ENCODE peak calls at places on chromosomes 3 and 15, in eight cellular contexts. V, X, O, H, A, E, T and N are unnamed samples.

GRCh38 chr15:74274485-74275038 is 38.4 kb downstream of the CCDC33 start:
- DNase-seq in T (peak; percentile 10), A (no peak), O (no peak), V (no peak), H (no peak), E (no peak), X (no peak), N (no peak)

GRCh38 chr3:197512691-197513571 is 42.8 kb downstream of the BDH1 start:
- DNase-seq in A (no peak), E (no peak), V (no peak), O (no peak), X (no peak), T (no peak), H (no peak), N (no peak)

GRCh38 chr3:106566277-106566676 is 697.5 kb upstream of the CBLB start:
- DNase-seq in H (no peak), E (no peak), T (no peak), X (no peak), O (no peak), V (no peak), A (no peak), N (no peak)

GRCh38 chr3:42497009-42497731 is 5.3 kb upstream of the VIPR1 start:
- DNase-seq in X (peak; percentile 59), H (no peak), T (no peak), E (peak; percentile 22), O (peak; percentile 34), V (no peak), A (peak; percentile 36), N (peak; percentile 45)

GRCh38 chr3:33840179-33840578 is 41.7 kb downstream of the PDCD6IP start:
- DNase-seq in E (no peak), T (no peak), V (no peak), O (no peak), H (no peak), X (no peak), A (no peak), N (no peak)

GRCh38 chr3:139969386-139969785 is 34.4 kb downstream of the CLSTN2 start:
- DNase-seq in H (no peak), E (no peak), O (no peak), T (no peak), V (no peak), X (no peak), A (no peak), N (no peak)

GRCh38 chr15:57551717-57552677 is 39.7 kb upstream of the MYZAP start:
- DNase-seq in O (no peak), E (peak; percentile 68), H (no peak), T (no peak), X (peak; percentile 81), V (no peak), A (no peak), N (no peak)

GRCh38 chr3:98954242-98954641 is 52.7 kb upstream of the DCBLD2 start:
- DNase-seq in E (no peak), V (no peak), A (no peak), O (no peak), T (no peak), H (no peak), X (peak; percentile 70), N (no peak)

GRCh38 chr3:184332370-184333090 is 4.9 kb upstream of the FAM131A start:
- DNase-seq in H (no peak), X (peak; percentile 87), O (no peak), T (peak; percentile 57), V (peak; percentile 88), E (no peak), A (no peak), N (peak; percentile 65)

GRCh38 chr3:195558602-195559001 is 15.5 kb upstream of the PPP1R2 start:
- DNase-seq in V (no peak), O (no peak), X (peak; percentile 33), H (no peak), A (no peak), T (peak; percentile 82), E (no peak), N (peak; percentile 10)

GRCh38 chr3:84209473-84209872 is 749.3 kb upstream of the CADM2 start:
- DNase-seq in X (no peak), E (no peak), V (no peak), A (no peak), T (no peak), O (no peak), H (no peak), N (no peak)

GRCh38 chr3:133610031-133610430 is 36.5 kb downstream of the CDV3 start:
- DNase-seq in A (no peak), E (no peak), H (no peak), O (no peak), X (peak; percentile 82), V (no peak), T (no peak), N (no peak)

GRCh38 chr3:32004111-32004790 is 22.7 kb downstream of the ZNF860 start:
- DNase-seq in O (no peak), E (no peak), V (no peak), T (no peak), H (no peak), X (no peak), A (no peak), N (no peak)

GRCh38 chr15:52318729-52319500 is 23.3 kb upstream of the MYO5C start:
- DNase-seq in A (no peak), T (no peak), H (no peak), X (peak; percentile 23), E (no peak), V (no peak), O (no peak), N (no peak)

GRCh38 chr3:76685858-76686257 is 354.0 kb upstream of the ROBO2 start:
- DNase-seq in H (no peak), V (no peak), O (no peak), T (no peak), X (no peak), A (no peak), E (no peak), N (no peak)

GRCh38 chr15:75929799-75930565 is 26.3 kb downstream of the FBXO22 start:
- DNase-seq in X (no peak), A (no peak), T (no peak), V (no peak), O (no peak), H (no peak), E (no peak), N (no peak)

GRCh38 chr3:94246136-94246535 is 183.3 kb downstream of the NSUN3 start:
- DNase-seq in A (no peak), T (no peak), H (no peak), E (no peak), O (no peak), V (no peak), X (peak; percentile 45), N (no peak)

GRCh38 chr15:28260722-28261121 is 61.3 kb downstream of the HERC2 start:
- DNase-seq in A (no peak), V (no peak), O (no peak), T (peak; percentile 69), X (no peak), H (no peak), E (no peak), N (no peak)

GRCh38 chr3:159971311-159971710 is 17.3 kb upstream of the IL12A start:
- DNase-seq in X (no peak), O (no peak), H (no peak), T (no peak), E (no peak), A (no peak), V (no peak), N (no peak)

GRCh38 chr3:57335273-57335938 is 42.9 kb upstream of the ASB14 start:
- DNase-seq in X (no peak), V (no peak), H (no peak), T (no peak), E (no peak), O (no peak), A (no peak), N (no peak)

GRCh38 chr3:57331078-57331477 is 38.6 kb upstream of the ASB14 start:
- DNase-seq in A (no peak), V (no peak), E (no peak), H (no peak), X (no peak), T (no peak), O (no peak), N (no peak)
- TF ChIP-seq CTCF in A (no peak), V (no peak), E (no peak), H (no peak), X (no peak), T (no peak), O (no peak), N (peak; percentile 1)

GRCh38 chr3:4514321-4514720 is 21.2 kb downstream of the ITPR1 start:
- DNase-seq in A (no peak), V (no peak), O (no peak), T (no peak), X (no peak), E (no peak), H (no peak), N (no peak)

GRCh38 chr3:4512895-4513616 is 19.9 kb downstream of the ITPR1 start:
- DNase-seq in X (no peak), O (no peak), H (no peak), V (no peak), T (no peak), E (no peak), A (no peak), N (no peak)

GRCh38 chr3:4517643-4518042 is 24.5 kb downstream of the ITPR1 start:
- DNase-seq in E (no peak), A (no peak), O (no peak), V (no peak), T (no peak), H (no peak), X (no peak), N (no peak)

GRCh38 chr3:4517095-4517494 is 23.9 kb downstream of the ITPR1 start:
- DNase-seq in A (no peak), O (no peak), T (no peak), H (no peak), E (no peak), X (no peak), V (no peak), N (no peak)

GRCh38 chr3:4515896-4516295 is 22.7 kb downstream of the ITPR1 start:
- DNase-seq in X (no peak), H (no peak), V (no peak), O (no peak), T (no peak), A (no peak), E (no peak), N (no peak)
- TF ChIP-seq CTCF in X (no peak), H (no peak), V (no peak), O (no peak), T (no peak), A (no peak), E (no peak), N (no peak)

GRCh38 chr3:65210026-65210814 is 522.4 kb upstream of the ADAMTS9 start:
- DNase-seq in A (no peak), T (no peak), V (no peak), X (no peak), O (no peak), E (no peak), H (no peak), N (no peak)
- TF ChIP-seq CTCF in A (no peak), T (no peak), V (no peak), X (no peak), O (no peak), E (no peak), H (no peak), N (no peak)

DNA sequence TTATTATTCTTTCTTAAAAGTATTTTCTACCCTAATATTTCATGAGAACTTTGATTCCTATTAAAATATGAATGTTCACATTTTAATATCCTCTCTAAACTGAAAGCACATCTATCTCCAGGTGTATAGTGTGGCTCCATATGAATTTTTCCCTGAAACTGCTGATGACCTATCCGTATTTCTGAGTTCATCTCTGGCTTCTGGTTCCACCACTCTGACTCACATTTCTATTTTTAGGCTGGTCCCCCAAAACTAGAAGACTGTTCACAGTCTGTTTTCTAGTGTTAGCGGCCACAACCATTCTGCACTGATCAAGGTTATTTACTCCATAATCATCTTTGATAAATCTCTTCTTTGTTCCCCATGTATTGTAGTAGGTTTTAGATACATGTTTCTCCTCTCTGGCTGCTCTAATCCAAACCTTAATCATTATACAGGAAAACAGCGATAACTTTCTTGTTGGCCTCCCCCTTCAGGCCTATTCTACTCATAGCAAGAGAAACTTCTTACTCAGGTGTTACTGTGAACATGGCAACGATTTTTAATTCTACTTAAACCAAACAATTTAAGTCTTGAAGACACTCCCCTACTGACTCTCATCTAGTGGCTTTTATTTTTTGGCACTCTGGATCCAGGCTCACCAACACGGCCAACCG is 12.8 kb downstream of the ADPGK start:
- DNase-seq in E (no peak), X (no peak), O (no peak), T (no peak), V (no peak), H (no peak), A (no peak), N (no peak)
- TF ChIP-seq CTCF in E (no peak), X (peak; percentile 8), O (no peak), T (no peak), V (peak; percentile 18), H (no peak), A (no peak), N (no peak)